ENCODE peak calls at places on chromosomes 13 and 19, in seven cellular contexts. U is AG04450; E is left cardiac atrium; F is RWPE1; C is SW480; Q is activated CD4-positive, alpha-beta T cell treated with anti-CD3 and anti-CD28 coated beads for 48 hours; T is mammary epithelial cell. V is an unnamed sample.

GRCh38 chr19:10091892-10092641 is 6.0 kb downstream of the SHFL start:
- DNase-seq in U (no peak), E (no peak), F (no peak), C (no peak), Q (no peak), T (no peak), V (no peak)

GRCh38 chr19:49581007-49581508 is at the start of gene PRRG2:
- DNase-seq in U (no peak), E (no peak), F (no peak), C (peak), Q (no peak), T (peak), V (peak)

GRCh38 chr13:28376604-28377003 is 118.3 kb downstream of the FLT1 start:
- DNase-seq in U (no peak), E (no peak), F (no peak), C (no peak), Q (no peak), T (no peak), V (no peak)

GRCh38 chr13:27788271-27788670 is 4.0 kb upstream of the GSX1 start:
- DNase-seq in U (no peak), E (no peak), F (no peak), C (peak), Q (no peak), T (no peak), V (no peak)

GRCh38 chr13:111789011-111789410 is 277.9 kb upstream of the SOX1 start:
- DNase-seq in U (no peak), E (no peak), F (no peak), C (no peak), Q (no peak), T (no peak), V (no peak)

GRCh38 chr13:79782541-79783216 is 301.7 kb downstream of the NDFIP2 start:
- DNase-seq in U (peak), E (peak), F (peak), C (peak), Q (no peak), T (peak), V (peak)

GRCh38 chr19:48458016-48458415 is 2.6 kb downstream of the KCNJ14 start:
- DNase-seq in U (no peak), E (no peak), F (no peak), C (no peak), Q (no peak), T (no peak), V (no peak)

GRCh38 chr19:19162495-19162894 is 7.6 kb downstream of the MEF2B start:
- DNase-seq in U (no peak), E (no peak), F (no peak), C (no peak), Q (no peak), T (no peak), V (no peak)